ENCODE peak calls at places on chromosomes 4 and X, in four cellular contexts. K is endothelial cell; J is CD8-positive, alpha-beta T cell; E is cardiac fibroblast. N is an unnamed sample.

GRCh38 chrX:121256653-121257052 is 209.2 kb downstream of the GLUD2 start:
- DNase-seq in E (peak), K (no peak), J (no peak), N (peak)

GRCh38 chr4:47160095-47160494 is 128.7 kb downstream of the GABRB1 start:
- DNase-seq in K (no peak), J (no peak), E (no peak), N (no peak)

GRCh38 chr4:169604131-169604900 is 8.1 kb downstream of the NEK1 start:
- DNase-seq in J (no peak), E (peak), K (no peak), N (peak)

GRCh38 chr4:186932631-186933150 is 209.0 kb upstream of the FAT1 start:
- DNase-seq in E (peak), K (no peak), J (no peak), N (peak)

GRCh38 chr4:145716661-145717200 is 36.8 kb downstream of the C4orf51 start:
- DNase-seq in K (no peak), E (no peak), J (no peak), N (no peak)

GRCh38 chrX:122866527-122866926 is 317.6 kb upstream of the GRIA3 start:
- DNase-seq in E (peak), K (no peak), J (no peak), N (peak)

GRCh38 chrX:14718403-14718802 is 154.5 kb downstream of the FANCB start:
- DNase-seq in J (no peak), K (no peak), E (no peak), N (no peak)

GRCh38 chr4:175253184-175253902 is 335.2 kb downstream of the ADAM29 start:
- DNase-seq in J (no peak), K (no peak), E (no peak), N (no peak)

GRCh38 chr4:126375462-126376054 is 1060.8 kb downstream of the FAT4 start:
- DNase-seq in K (no peak), E (peak), J (no peak), N (no peak)

DNA sequence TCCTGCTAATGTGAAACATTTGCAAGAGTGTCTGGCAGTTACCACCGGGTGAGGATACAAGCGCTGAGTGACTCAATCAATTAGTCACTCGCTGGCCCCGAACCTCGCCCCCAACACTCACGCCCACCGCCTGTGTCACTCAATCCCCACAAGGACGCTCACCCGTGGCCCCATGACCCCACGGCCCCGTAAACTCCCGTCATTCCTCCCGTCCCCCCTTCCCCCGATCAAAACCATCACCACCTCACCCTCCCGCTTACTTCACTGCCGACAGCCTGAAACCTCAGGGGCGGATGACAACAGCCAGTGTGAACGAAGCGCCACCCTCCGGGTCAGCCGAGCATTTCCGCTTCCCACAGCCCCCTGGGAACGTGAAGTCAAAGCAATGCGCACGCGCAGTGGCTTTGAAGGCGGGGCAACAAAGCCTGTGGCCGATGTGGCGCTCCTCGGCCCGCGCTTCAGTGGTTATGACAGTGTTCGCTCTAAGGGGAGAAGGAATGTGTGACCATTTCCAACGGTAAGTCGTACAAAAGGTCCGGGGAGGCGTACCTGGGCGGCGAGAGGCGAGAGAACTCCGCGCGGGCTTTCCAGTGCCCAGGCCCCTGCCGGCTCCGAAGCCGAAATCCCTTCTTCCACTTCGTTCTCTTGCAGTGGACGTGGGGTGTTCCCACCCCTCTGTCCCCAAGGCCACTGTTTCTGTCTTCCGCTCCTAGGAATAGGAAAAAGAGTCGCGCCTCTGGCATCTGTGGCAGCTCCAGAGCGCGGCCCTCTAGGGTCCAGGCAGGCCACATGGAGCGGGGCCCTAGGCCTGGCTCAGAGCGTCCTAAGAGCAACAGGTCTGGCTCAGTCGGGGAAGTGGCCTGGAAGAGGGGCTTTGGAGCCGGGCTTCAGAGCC is at the start of gene ZNF674:
- DNase-seq in K (peak), E (peak), J (peak), N (peak)
- TF ChIP-seq CTCF in K (no peak), E (no peak), J (no peak), N (peak)

DNA sequence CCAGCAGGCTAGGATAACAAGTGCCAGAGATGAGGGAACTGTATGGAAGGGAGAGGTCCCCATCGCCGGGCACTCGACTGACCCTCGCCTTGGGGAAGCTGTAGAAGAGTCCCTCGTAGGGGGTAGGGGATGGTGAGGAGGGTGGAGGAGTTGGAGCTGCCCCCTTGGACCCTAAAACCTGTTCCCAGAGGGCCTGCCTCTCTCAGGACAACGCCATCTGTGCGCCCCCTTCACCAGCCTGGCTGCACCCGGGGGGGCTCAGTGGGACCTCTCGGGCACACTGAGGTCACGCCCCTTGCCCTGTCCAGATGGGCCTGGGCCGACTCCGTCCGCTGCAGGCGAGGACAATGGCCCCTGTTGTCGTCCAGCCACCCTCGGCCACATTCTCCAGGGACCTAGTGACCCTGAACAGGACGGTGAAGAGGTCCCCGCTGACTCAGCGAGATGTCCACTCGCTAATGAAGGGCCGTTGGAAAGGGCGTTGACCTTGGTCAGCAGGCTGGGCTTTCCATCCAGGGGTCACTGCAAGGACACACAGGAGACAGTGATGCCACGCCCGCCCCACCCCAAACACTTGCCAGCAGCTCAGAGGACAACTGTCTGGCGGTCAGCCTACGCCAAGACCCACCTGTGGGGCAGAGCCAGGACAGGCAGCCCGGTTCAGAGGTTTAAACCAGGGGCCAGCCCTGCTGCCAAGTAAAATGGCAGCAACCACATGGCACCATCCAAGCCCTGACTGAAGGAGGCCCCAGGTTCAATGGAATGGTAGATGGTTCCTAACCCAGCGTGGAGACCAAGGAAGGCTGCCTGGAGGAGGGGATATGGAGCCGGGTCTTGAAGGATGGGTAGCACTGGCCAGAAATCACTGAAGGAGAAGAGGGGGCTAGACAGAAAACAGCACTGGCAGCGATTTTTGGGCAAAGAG is 51.2 kb downstream of the HMX1 start:
- DNase-seq in K (no peak), E (no peak), J (no peak), N (no peak)
- TF ChIP-seq CTCF in K (no peak), E (no peak), J (no peak), N (no peak)

GRCh38 chrX:9724711-9725110 is 40.9 kb downstream of the GPR143 start:
- DNase-seq in J (no peak), E (peak), K (no peak), N (peak)
- TF ChIP-seq CTCF in J (no peak), E (peak), K (no peak), N (no peak)

GRCh38 chr4:137861682-137862081 is 329.4 kb upstream of the PCDH18 start:
- DNase-seq in K (no peak), E (peak), J (no peak), N (peak)
- TF ChIP-seq CTCF in K (peak), E (peak), J (no peak), N (peak)

GRCh38 chr4:116952530-116953108 is 132.8 kb downstream of the TRAM1L1 start:
- DNase-seq in E (no peak), J (no peak), K (no peak), N (no peak)
- TF ChIP-seq CTCF in E (no peak), J (no peak), K (no peak), N (no peak)

DNA sequence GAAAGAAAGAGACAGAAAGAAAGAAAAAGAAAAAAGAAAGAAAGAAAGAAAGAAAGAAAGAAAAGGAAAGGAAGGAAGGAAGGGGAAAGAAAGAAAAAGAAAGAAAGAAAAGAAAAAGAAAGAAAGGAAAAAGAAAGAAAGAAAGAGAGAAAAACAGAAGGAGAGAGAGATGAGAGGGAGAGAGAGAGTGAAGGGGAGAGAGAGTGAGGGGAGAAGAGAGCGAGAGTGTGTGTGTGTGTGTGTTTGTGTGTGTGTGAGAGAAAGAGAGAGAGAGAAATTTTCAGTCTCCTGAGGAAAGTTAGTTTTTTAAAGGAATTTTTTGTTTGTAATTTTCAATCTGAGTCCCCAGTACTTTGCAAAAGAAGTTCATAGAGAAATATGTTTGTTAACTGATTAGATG is 504.1 kb upstream of the POU3F4 start:
- DNase-seq in J (no peak), E (no peak), K (no peak), N (no peak)
- TF ChIP-seq CTCF in J (no peak), E (no peak), K (no peak), N (no peak)

DNA sequence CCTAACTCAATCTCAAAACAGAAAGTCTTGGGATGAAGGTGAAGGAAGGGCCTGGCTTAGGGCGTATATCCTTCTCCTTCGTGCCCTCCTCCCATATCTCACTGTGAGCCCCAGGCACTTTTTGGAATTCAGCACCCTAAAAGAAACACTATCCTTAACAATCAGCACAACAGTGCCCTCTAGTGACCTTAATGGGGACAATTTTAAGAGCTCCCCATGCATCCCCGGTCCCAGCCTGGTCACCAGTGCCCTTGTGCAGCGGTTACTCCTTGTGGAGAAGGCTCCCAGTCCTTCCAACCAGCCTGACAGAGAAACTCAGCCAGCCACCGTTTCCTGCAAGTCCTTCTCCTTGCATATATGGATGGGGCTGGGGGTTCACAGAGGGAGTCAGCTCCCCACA is 4.2 kb downstream of the PAK3 start:
- DNase-seq in K (peak), J (no peak), E (peak), N (peak)
- TF ChIP-seq CTCF in K (no peak), J (peak), E (peak), N (peak)

GRCh38 chrX:8869812-8870211 is 68.6 kb upstream of the FAM9A start:
- DNase-seq in E (no peak), K (no peak), J (no peak), N (no peak)
- TF ChIP-seq CTCF in E (no peak), K (no peak), J (no peak), N (no peak)

N was measured in foreskin fibroblast.